ENCODE peak calls at places on chromosomes 7 and 10, in nine cellular contexts. One of them, this sample, is unnamed.

GRCh38 chr10:101070098-101070497 is 8.3 kb downstream of the KAZALD1 start:
- DNase-seq in T follicular helper cell: no peak
- DNase-seq in PC-9: no peak
- DNase-seq in stromal cell of bone marrow: no peak
- DNase-seq in NCI-H345: no peak
- DNase-seq in activated T-cell treated with anti-CD3 and anti-CD28 coated beads, Interleukin-2, amount 50 U/mL, for 24 hours: no peak
- DNase-seq in frontal cortex: no peak
- DNase-seq in Right ventricle myocardium superior: no peak
- DNase-seq in iris pigment epithelial cell: no peak
- DNase-seq in this sample: no peak

GRCh38 chr10:60704480-60704879 is 73.8 kb upstream of the CDK1 start:
- DNase-seq in T follicular helper cell: no peak
- DNase-seq in PC-9: no peak
- DNase-seq in stromal cell of bone marrow: no peak
- DNase-seq in NCI-H345: no peak
- DNase-seq in activated T-cell treated with anti-CD3 and anti-CD28 coated beads, Interleukin-2, amount 50 U/mL, for 24 hours: no peak
- DNase-seq in frontal cortex: no peak
- DNase-seq in Right ventricle myocardium superior: no peak
- DNase-seq in iris pigment epithelial cell: peak
- DNase-seq in this sample: no peak

GRCh38 chr7:51455948-51456347 is 139.3 kb upstream of the COBL start:
- DNase-seq in T follicular helper cell: no peak
- DNase-seq in PC-9: no peak
- DNase-seq in stromal cell of bone marrow: no peak
- DNase-seq in NCI-H345: peak
- DNase-seq in activated T-cell treated with anti-CD3 and anti-CD28 coated beads, Interleukin-2, amount 50 U/mL, for 24 hours: no peak
- DNase-seq in frontal cortex: no peak
- DNase-seq in Right ventricle myocardium superior: no peak
- DNase-seq in iris pigment epithelial cell: no peak
- DNase-seq in this sample: no peak

GRCh38 chr7:106681815-106682495 is 21.0 kb upstream of the CCDC71L start:
- DNase-seq in T follicular helper cell: no peak
- DNase-seq in PC-9: no peak
- DNase-seq in stromal cell of bone marrow: no peak
- DNase-seq in NCI-H345: no peak
- DNase-seq in activated T-cell treated with anti-CD3 and anti-CD28 coated beads, Interleukin-2, amount 50 U/mL, for 24 hours: no peak
- DNase-seq in frontal cortex: no peak
- DNase-seq in Right ventricle myocardium superior: no peak
- DNase-seq in iris pigment epithelial cell: peak
- DNase-seq in this sample: peak

GRCh38 chr10:61097026-61097425 is 153.0 kb upstream of the RHOBTB1 start:
- DNase-seq in T follicular helper cell: no peak
- DNase-seq in PC-9: no peak
- DNase-seq in stromal cell of bone marrow: no peak
- DNase-seq in NCI-H345: no peak
- DNase-seq in activated T-cell treated with anti-CD3 and anti-CD28 coated beads, Interleukin-2, amount 50 U/mL, for 24 hours: no peak
- DNase-seq in frontal cortex: no peak
- DNase-seq in Right ventricle myocardium superior: no peak
- DNase-seq in iris pigment epithelial cell: peak
- DNase-seq in this sample: no peak

GRCh38 chr10:30555465-30555864 is 74.1 kb downstream of the LYZL2 start:
- DNase-seq in T follicular helper cell: no peak
- DNase-seq in PC-9: no peak
- DNase-seq in stromal cell of bone marrow: no peak
- DNase-seq in NCI-H345: no peak
- DNase-seq in activated T-cell treated with anti-CD3 and anti-CD28 coated beads, Interleukin-2, amount 50 U/mL, for 24 hours: no peak
- DNase-seq in frontal cortex: no peak
- DNase-seq in Right ventricle myocardium superior: no peak
- DNase-seq in iris pigment epithelial cell: no peak
- DNase-seq in this sample: no peak

GRCh38 chr7:102101111-102101551 is 185.5 kb upstream of the SH2B2 start:
- DNase-seq in T follicular helper cell: no peak
- DNase-seq in PC-9: no peak
- DNase-seq in stromal cell of bone marrow: no peak
- DNase-seq in NCI-H345: no peak
- DNase-seq in activated T-cell treated with anti-CD3 and anti-CD28 coated beads, Interleukin-2, amount 50 U/mL, for 24 hours: no peak
- DNase-seq in frontal cortex: no peak
- DNase-seq in Right ventricle myocardium superior: no peak
- DNase-seq in iris pigment epithelial cell: no peak
- DNase-seq in this sample: no peak

GRCh38 chr7:135772639-135773019 is 24.0 kb upstream of the FAM180A start:
- DNase-seq in T follicular helper cell: no peak
- DNase-seq in PC-9: no peak
- DNase-seq in stromal cell of bone marrow: no peak
- DNase-seq in NCI-H345: no peak
- DNase-seq in activated T-cell treated with anti-CD3 and anti-CD28 coated beads, Interleukin-2, amount 50 U/mL, for 24 hours: no peak
- DNase-seq in frontal cortex: no peak
- DNase-seq in Right ventricle myocardium superior: no peak
- DNase-seq in iris pigment epithelial cell: no peak
- DNase-seq in this sample: no peak

GRCh38 chr7:99829520-99830160 is 1.8 kb downstream of the CYP3A43 start:
- DNase-seq in T follicular helper cell: no peak
- DNase-seq in PC-9: peak
- DNase-seq in stromal cell of bone marrow: no peak
- DNase-seq in NCI-H345: no peak
- DNase-seq in activated T-cell treated with anti-CD3 and anti-CD28 coated beads, Interleukin-2, amount 50 U/mL, for 24 hours: no peak
- DNase-seq in frontal cortex: no peak
- DNase-seq in Right ventricle myocardium superior: no peak
- DNase-seq in iris pigment epithelial cell: no peak
- DNase-seq in this sample: no peak

GRCh38 chr10:101725296-101725695 is 30.3 kb upstream of the FBXW4 start:
- DNase-seq in T follicular helper cell: no peak
- DNase-seq in PC-9: no peak
- DNase-seq in stromal cell of bone marrow: no peak
- DNase-seq in NCI-H345: no peak
- DNase-seq in activated T-cell treated with anti-CD3 and anti-CD28 coated beads, Interleukin-2, amount 50 U/mL, for 24 hours: no peak
- DNase-seq in frontal cortex: no peak
- DNase-seq in Right ventricle myocardium superior: no peak
- DNase-seq in iris pigment epithelial cell: no peak
- DNase-seq in this sample: no peak

GRCh38 chr7:88480266-88480665 is 173.6 kb upstream of the STEAP4 start:
- DNase-seq in T follicular helper cell: no peak
- DNase-seq in PC-9: no peak
- DNase-seq in stromal cell of bone marrow: no peak
- DNase-seq in NCI-H345: no peak
- DNase-seq in activated T-cell treated with anti-CD3 and anti-CD28 coated beads, Interleukin-2, amount 50 U/mL, for 24 hours: no peak
- DNase-seq in frontal cortex: no peak
- DNase-seq in Right ventricle myocardium superior: no peak
- DNase-seq in iris pigment epithelial cell: no peak
- DNase-seq in this sample: no peak

GRCh38 chr10:23826399-23826798 is 382.5 kb upstream of the KIAA1217 start:
- DNase-seq in T follicular helper cell: no peak
- DNase-seq in PC-9: no peak
- DNase-seq in stromal cell of bone marrow: no peak
- DNase-seq in NCI-H345: no peak
- DNase-seq in activated T-cell treated with anti-CD3 and anti-CD28 coated beads, Interleukin-2, amount 50 U/mL, for 24 hours: no peak
- DNase-seq in frontal cortex: no peak
- DNase-seq in Right ventricle myocardium superior: no peak
- DNase-seq in iris pigment epithelial cell: peak
- DNase-seq in this sample: no peak

GRCh38 chr10:23037561-23037960 is 57.8 kb upstream of the MSRB2 start:
- DNase-seq in T follicular helper cell: no peak
- DNase-seq in PC-9: no peak
- DNase-seq in stromal cell of bone marrow: no peak
- DNase-seq in NCI-H345: no peak
- DNase-seq in activated T-cell treated with anti-CD3 and anti-CD28 coated beads, Interleukin-2, amount 50 U/mL, for 24 hours: no peak
- DNase-seq in frontal cortex: peak
- DNase-seq in Right ventricle myocardium superior: no peak
- DNase-seq in iris pigment epithelial cell: no peak
- DNase-seq in this sample: no peak

GRCh38 chr7:55570939-55571338 is 1.4 kb downstream of the VOPP1 start:
- DNase-seq in T follicular helper cell: no peak
- DNase-seq in PC-9: peak
- DNase-seq in stromal cell of bone marrow: no peak
- DNase-seq in NCI-H345: no peak
- DNase-seq in activated T-cell treated with anti-CD3 and anti-CD28 coated beads, Interleukin-2, amount 50 U/mL, for 24 hours: no peak
- DNase-seq in frontal cortex: no peak
- DNase-seq in Right ventricle myocardium superior: no peak
- DNase-seq in iris pigment epithelial cell: peak
- DNase-seq in this sample: no peak

GRCh38 chr7:124106575-124106974 is 73.7 kb upstream of the TMEM229A start:
- DNase-seq in T follicular helper cell: no peak
- DNase-seq in PC-9: no peak
- DNase-seq in stromal cell of bone marrow: no peak
- DNase-seq in NCI-H345: no peak
- DNase-seq in activated T-cell treated with anti-CD3 and anti-CD28 coated beads, Interleukin-2, amount 50 U/mL, for 24 hours: no peak
- DNase-seq in frontal cortex: no peak
- DNase-seq in Right ventricle myocardium superior: no peak
- DNase-seq in iris pigment epithelial cell: no peak
- DNase-seq in this sample: no peak

GRCh38 chr7:55971045-55971444 is 6.7 kb downstream of the NIPSNAP2 start:
- DNase-seq in T follicular helper cell: no peak
- DNase-seq in PC-9: no peak
- DNase-seq in stromal cell of bone marrow: no peak
- DNase-seq in NCI-H345: peak
- DNase-seq in activated T-cell treated with anti-CD3 and anti-CD28 coated beads, Interleukin-2, amount 50 U/mL, for 24 hours: no peak
- DNase-seq in frontal cortex: no peak
- DNase-seq in Right ventricle myocardium superior: peak
- DNase-seq in iris pigment epithelial cell: no peak
- DNase-seq in this sample: no peak

GRCh38 chr10:85175635-85176034 is 847.2 kb downstream of the CCSER2 start:
- DNase-seq in T follicular helper cell: no peak
- DNase-seq in PC-9: no peak
- DNase-seq in stromal cell of bone marrow: no peak
- DNase-seq in NCI-H345: no peak
- DNase-seq in activated T-cell treated with anti-CD3 and anti-CD28 coated beads, Interleukin-2, amount 50 U/mL, for 24 hours: no peak
- DNase-seq in frontal cortex: no peak
- DNase-seq in Right ventricle myocardium superior: no peak
- DNase-seq in iris pigment epithelial cell: no peak
- DNase-seq in this sample: no peak

GRCh38 chr7:148232784-148233183 is 357.8 kb upstream of the C7orf33 start:
- DNase-seq in T follicular helper cell: no peak
- DNase-seq in PC-9: no peak
- DNase-seq in stromal cell of bone marrow: no peak
- DNase-seq in NCI-H345: no peak
- DNase-seq in activated T-cell treated with anti-CD3 and anti-CD28 coated beads, Interleukin-2, amount 50 U/mL, for 24 hours: no peak
- DNase-seq in frontal cortex: no peak
- DNase-seq in Right ventricle myocardium superior: no peak
- DNase-seq in iris pigment epithelial cell: no peak
- DNase-seq in this sample: no peak

GRCh38 chr7:159022238-159022993 is 122.3 kb downstream of the VIPR2 start:
- DNase-seq in T follicular helper cell: no peak
- DNase-seq in PC-9: no peak
- DNase-seq in stromal cell of bone marrow: no peak
- DNase-seq in NCI-H345: peak
- DNase-seq in activated T-cell treated with anti-CD3 and anti-CD28 coated beads, Interleukin-2, amount 50 U/mL, for 24 hours: no peak
- DNase-seq in frontal cortex: no peak
- DNase-seq in Right ventricle myocardium superior: peak
- DNase-seq in iris pigment epithelial cell: peak
- DNase-seq in this sample: no peak